ENCODE peak calls at places on chromosomes 16 and 17, in ten cellular contexts. O, W, U, X, Y, K, B, I, G and S are unnamed samples.

GRCh38 chr17:2957631-2958286 is 105.6 kb downstream of the OR1D5 start:
- DNase-seq in O (no peak), W (no peak), U (no peak), X (no peak), Y (no peak), K (peak), B (peak), I (no peak), G (peak), S (peak)

GRCh38 chr16:3665508-3665907 is 11.0 kb downstream of the DNASE1 start:
- DNase-seq in O (no peak), W (no peak), U (peak), X (no peak), Y (no peak), K (no peak), B (no peak), I (no peak), G (no peak), S (no peak)

GRCh38 chr16:30876867-30877266 is 17.0 kb downstream of the BCL7C start:
- DNase-seq in O (no peak), W (no peak), U (no peak), X (no peak), Y (no peak), K (no peak), B (no peak), I (no peak), G (no peak), S (no peak)

GRCh38 chr16:66508261-66508913 is 41.5 kb downstream of the TK2 start:
- DNase-seq in O (no peak), W (no peak), U (no peak), X (no peak), Y (no peak), K (no peak), B (peak), I (peak), G (peak), S (no peak)

GRCh38 chr16:81723098-81723723 is 55.9 kb upstream of the PLCG2 start:
- DNase-seq in O (no peak), W (no peak), U (peak), X (no peak), Y (no peak), K (peak), B (peak), I (no peak), G (peak), S (peak)

GRCh38 chr16:11875721-11876120 is 24.4 kb upstream of the RSL1D1 start:
- DNase-seq in O (no peak), W (no peak), U (no peak), X (no peak), Y (no peak), K (no peak), B (no peak), I (no peak), G (no peak), S (no peak)

GRCh38 chr16:88442811-88443576 is 10.1 kb upstream of the ZFPM1 start:
- DNase-seq in O (peak), W (peak), U (peak), X (no peak), Y (no peak), K (peak), B (peak), I (peak), G (peak), S (peak)

GRCh38 chr16:67236551-67237395 is 9.8 kb downstream of the TMEM208 start:
- DNase-seq in O (peak), W (no peak), U (peak), X (no peak), Y (no peak), K (peak), B (peak), I (no peak), G (peak), S (peak)

GRCh38 chr16:35564889-35565288 is 2105.5 kb downstream of the TP53TG3F start:
- DNase-seq in O (no peak), W (no peak), U (no peak), X (no peak), Y (no peak), K (no peak), B (no peak), I (no peak), G (no peak), S (no peak)

GRCh38 chr17:7293821-7294613 is 422 bp downstream of the YBX2 start:
- DNase-seq in O (peak), W (no peak), U (no peak), X (no peak), Y (no peak), K (no peak), B (no peak), I (peak), G (no peak), S (peak)

GRCh38 chr17:38922538-38923291 is 2.7 kb upstream of the LASP1NB start:
- DNase-seq in O (peak), W (peak), U (no peak), X (no peak), Y (no peak), K (peak), B (peak), I (peak), G (peak), S (peak)

GRCh38 chr17:20721151-20721550 is 141.6 kb downstream of the CDRT15L2 start:
- DNase-seq in O (no peak), W (no peak), U (no peak), X (no peak), Y (no peak), K (no peak), B (no peak), I (no peak), G (peak), S (no peak)

GRCh38 chr16:351804-352520 is 561 bp downstream of the AXIN1 start:
- DNase-seq in O (peak), W (no peak), U (no peak), X (no peak), Y (no peak), K (no peak), B (peak), I (no peak), G (no peak), S (peak)

GRCh38 chr17:35797370-35797769 is 1.9 kb upstream of the MMP28 start:
- DNase-seq in O (no peak), W (no peak), U (no peak), X (no peak), Y (no peak), K (no peak), B (no peak), I (no peak), G (no peak), S (no peak)

GRCh38 chr17:73784015-73784603 is 139.9 kb upstream of the SDK2 start:
- DNase-seq in O (no peak), W (no peak), U (no peak), X (no peak), Y (no peak), K (no peak), B (no peak), I (no peak), G (no peak), S (no peak)

GRCh38 chr16:907361-907760 is 63.4 kb downstream of the LMF1 start:
- DNase-seq in O (peak), W (no peak), U (no peak), X (no peak), Y (no peak), K (no peak), B (no peak), I (no peak), G (no peak), S (no peak)

GRCh38 chr16:11743308-11744074 is 834 bp upstream of the TXNDC11 start:
- DNase-seq in O (peak), W (peak), U (peak), X (peak), Y (peak), K (peak), B (peak), I (peak), G (peak), S (peak)

GRCh38 chr16:12398736-12399047 is 405.0 kb downstream of the CPPED1 start:
- DNase-seq in O (no peak), W (no peak), U (no peak), X (no peak), Y (no peak), K (no peak), B (no peak), I (no peak), G (no peak), S (no peak)

GRCh38 chr17:39069114-39069756 is 82.2 kb downstream of the PLXDC1 start:
- DNase-seq in O (no peak), W (no peak), U (peak), X (no peak), Y (no peak), K (peak), B (peak), I (no peak), G (peak), S (no peak)

GRCh38 chr16:89007371-89008249 is 30.6 kb upstream of the CBFA2T3 start:
- DNase-seq in O (no peak), W (no peak), U (no peak), X (no peak), Y (no peak), K (no peak), B (no peak), I (peak), G (no peak), S (no peak)

GRCh38 chr16:87860553-87861299 is 8.6 kb downstream of the SLC7A5 start:
- DNase-seq in O (no peak), W (no peak), U (no peak), X (no peak), Y (no peak), K (peak), B (peak), I (no peak), G (peak), S (no peak)

GRCh38 chr17:6487243-6488007 is 43.2 kb downstream of the PIMREG start:
- DNase-seq in O (no peak), W (no peak), U (no peak), X (no peak), Y (no peak), K (no peak), B (no peak), I (no peak), G (no peak), S (no peak)

GRCh38 chr16:47492428-47493357 is 31.6 kb downstream of the PHKB start:
- DNase-seq in O (peak), W (peak), U (no peak), X (peak), Y (peak), K (peak), B (peak), I (peak), G (peak), S (peak)

GRCh38 chr16:12612598-12613101 is 191.0 kb downstream of the CPPED1 start:
- DNase-seq in O (peak), W (no peak), U (no peak), X (no peak), Y (no peak), K (no peak), B (no peak), I (no peak), G (no peak), S (no peak)

GRCh38 chr17:65389956-65390355 is 171.5 kb downstream of the AXIN2 start:
- DNase-seq in O (no peak), W (no peak), U (no peak), X (no peak), Y (no peak), K (peak), B (peak), I (no peak), G (peak), S (no peak)

GRCh38 chr16:75236232-75236631 is 15.2 kb downstream of the BCAR1 start:
- DNase-seq in O (no peak), W (no peak), U (no peak), X (no peak), Y (no peak), K (no peak), B (no peak), I (peak), G (no peak), S (no peak)

GRCh38 chr16:74606521-74607309 is at the start of gene GLG1:
- DNase-seq in O (peak), W (peak), U (peak), X (peak), Y (peak), K (peak), B (peak), I (peak), G (peak), S (peak)

GRCh38 chr17:33292981-33293867 is at the start of gene ASIC2:
- DNase-seq in O (peak), W (no peak), U (no peak), X (no peak), Y (no peak), K (peak), B (no peak), I (peak), G (peak), S (peak)

GRCh38 chr17:4043862-4044261 is 79.6 kb upstream of the ATP2A3 start:
- DNase-seq in O (peak), W (no peak), U (peak), X (no peak), Y (no peak), K (no peak), B (no peak), I (no peak), G (no peak), S (no peak)

GRCh38 chr16:81485824-81486554 is 41.4 kb downstream of the CMIP start:
- DNase-seq in O (no peak), W (peak), U (no peak), X (no peak), Y (no peak), K (no peak), B (no peak), I (no peak), G (peak), S (no peak)

GRCh38 chr17:78934681-78935418 is 9.7 kb upstream of the TIMP2 start:
- DNase-seq in O (no peak), W (no peak), U (no peak), X (no peak), Y (no peak), K (peak), B (no peak), I (no peak), G (no peak), S (no peak)
- H3K4me3 ChIP-seq in O (no peak), W (no peak), U (no peak), X (peak), Y (peak), K (no peak), B (no peak), I (peak), G (peak), S (no peak)

DNA sequence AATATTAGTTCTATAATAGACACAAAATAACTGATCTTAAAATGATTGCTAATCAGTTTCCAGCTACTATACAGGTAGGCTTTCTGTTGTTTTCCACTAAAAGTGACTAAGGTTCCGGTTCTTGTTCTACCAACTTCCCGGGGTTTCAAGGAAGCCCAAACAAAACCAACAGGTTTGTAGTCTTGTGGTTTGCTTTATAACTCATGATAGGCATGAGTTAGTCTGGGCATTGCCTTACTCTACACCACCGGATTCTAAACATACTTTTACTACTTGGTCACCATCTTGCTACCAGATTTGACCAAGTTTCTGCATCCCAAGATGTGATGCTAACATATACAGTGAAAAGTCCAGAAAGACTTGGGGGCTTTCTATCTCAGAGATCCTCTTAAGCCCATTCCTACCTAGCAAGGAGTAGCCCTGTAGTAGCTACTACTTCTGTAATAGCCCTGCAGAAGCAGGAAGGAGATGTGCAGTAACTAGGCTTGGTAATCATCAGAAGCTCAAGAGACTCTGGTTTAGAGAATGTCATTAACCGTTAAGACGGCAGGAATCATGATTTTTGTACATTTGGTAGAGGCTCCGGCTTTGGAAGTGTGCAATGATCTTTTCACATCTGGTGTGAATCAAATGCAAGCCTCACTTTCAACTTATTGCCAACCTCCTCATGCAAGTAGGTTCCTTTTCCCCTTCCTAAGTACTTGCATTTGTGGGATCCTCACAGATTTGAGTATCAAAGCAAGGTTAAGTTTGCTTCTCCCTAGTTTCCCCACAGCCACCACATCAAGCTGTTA is 1.6 kb downstream of the FAM117A start:
- DNase-seq in O (no peak), W (no peak), U (no peak), X (no peak), Y (no peak), K (peak), B (no peak), I (no peak), G (no peak), S (no peak)
- H3K4me3 ChIP-seq in O (no peak), W (peak), U (peak), X (peak), Y (peak), K (no peak), B (no peak), I (peak), G (no peak), S (no peak)

GRCh38 chr17:28100936-28101335 is 58.5 kb downstream of the NLK start:
- DNase-seq in O (no peak), W (no peak), U (no peak), X (no peak), Y (no peak), K (no peak), B (no peak), I (no peak), G (no peak), S (no peak)

GRCh38 chr17:28101919-28102318 is 59.4 kb downstream of the NLK start:
- DNase-seq in O (no peak), W (no peak), U (no peak), X (no peak), Y (no peak), K (no peak), B (no peak), I (no peak), G (no peak), S (no peak)

GRCh38 chr17:28097254-28097653 is 54.8 kb downstream of the NLK start:
- DNase-seq in O (no peak), W (no peak), U (no peak), X (no peak), Y (no peak), K (no peak), B (no peak), I (no peak), G (no peak), S (no peak)

GRCh38 chr17:28093999-28094716 is 51.7 kb downstream of the NLK start:
- DNase-seq in O (no peak), W (no peak), U (no peak), X (no peak), Y (no peak), K (no peak), B (no peak), I (no peak), G (no peak), S (no peak)

DNA sequence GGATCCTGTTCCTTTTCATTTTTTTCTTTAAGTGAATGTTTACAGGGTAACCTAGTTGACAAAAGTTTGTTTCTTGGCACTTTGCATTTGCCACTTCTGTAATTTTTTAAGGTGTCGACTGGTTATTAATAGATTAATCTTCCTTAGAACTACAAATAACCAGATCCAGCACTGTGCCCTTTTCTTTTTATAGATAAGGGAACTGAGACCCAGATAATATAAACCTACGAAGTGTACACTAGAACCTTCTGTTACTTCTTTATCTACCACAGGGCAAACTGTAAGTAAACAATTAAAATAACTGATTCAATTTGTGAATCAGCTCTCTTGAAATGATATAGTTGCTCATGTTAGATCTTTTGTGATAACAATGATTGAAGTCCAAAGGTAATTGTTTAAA is 55.4 kb downstream of the NLK start:
- DNase-seq in O (no peak), W (no peak), U (no peak), X (no peak), Y (no peak), K (no peak), B (no peak), I (no peak), G (no peak), S (no peak)
- H3K4me3 ChIP-seq in O (no peak), W (no peak), U (no peak), X (no peak), Y (no peak), K (no peak), B (no peak), I (no peak), G (no peak), S (no peak)

GRCh38 chr17:82294086-82294773 is 20.7 kb upstream of the CSNK1D start:
- DNase-seq in O (no peak), W (no peak), U (peak), X (no peak), Y (no peak), K (peak), B (no peak), I (no peak), G (peak), S (no peak)
- H3K4me3 ChIP-seq in O (no peak), W (peak), U (no peak), X (peak), Y (no peak), K (no peak), B (peak), I (no peak), G (no peak), S (peak)

GRCh38 chr17:16573466-16573865 is 4.5 kb upstream of the ZNF287 start:
- DNase-seq in O (no peak), W (no peak), U (no peak), X (no peak), Y (no peak), K (no peak), B (no peak), I (no peak), G (no peak), S (no peak)
- H3K4me3 ChIP-seq in O (no peak), W (no peak), U (no peak), X (no peak), Y (no peak), K (no peak), B (no peak), I (no peak), G (no peak), S (no peak)